ENCODE peak calls at places on chromosome 1, in eight cellular contexts. U, D, O, Y, R, P, F and C are unnamed samples.

GRCh38 chr1:96688737-96689136 is 32.8 kb upstream of the PTBP2 start:
- DNase-seq in D (no peak), Y (no peak), P (no peak), U (no peak), O (no peak), F (no peak), R (no peak), C (no peak)

GRCh38 chr1:9626201-9626608 is 25.3 kb upstream of the PIK3CD start:
- DNase-seq in Y (peak), F (no peak), P (no peak), O (no peak), D (no peak), U (no peak), R (no peak), C (peak)

GRCh38 chr1:39387452-39387851 is 104.0 kb upstream of the BMP8A start:
- DNase-seq in U (peak), Y (no peak), O (peak), P (no peak), F (no peak), R (no peak), D (peak), C (no peak)

GRCh38 chr1:47997289-47998200 is at the start of gene TRABD2B:
- DNase-seq in Y (peak), R (peak), O (peak), P (no peak), D (no peak), U (peak), F (peak), C (no peak)

GRCh38 chr1:62746086-62746808 is 37.7 kb upstream of the ATG4C start:
- DNase-seq in P (no peak), D (peak), F (no peak), Y (peak), O (peak), R (no peak), U (peak), C (no peak)

GRCh38 chr1:181250038-181250437 is 161.5 kb downstream of the IER5 start:
- DNase-seq in O (no peak), D (no peak), R (no peak), Y (no peak), P (no peak), F (no peak), U (no peak), C (no peak)

GRCh38 chr1:237042892-237043576 is 1.1 kb downstream of the RYR2 start:
- DNase-seq in P (no peak), Y (peak), R (no peak), D (no peak), F (no peak), U (no peak), O (no peak), C (no peak)

GRCh38 chr1:100462291-100463040 is 75.5 kb upstream of the GPR88 start:
- DNase-seq in P (no peak), O (no peak), D (no peak), R (no peak), U (no peak), Y (no peak), F (no peak), C (no peak)

GRCh38 chr1:225477296-225477911 is 49.6 kb upstream of the LBR start:
- DNase-seq in P (no peak), R (no peak), Y (no peak), U (no peak), O (no peak), F (peak), D (no peak), C (no peak)

GRCh38 chr1:53220962-53221286 is 490 bp upstream of the CZIB start:
- DNase-seq in F (no peak), O (no peak), U (no peak), D (no peak), Y (no peak), R (no peak), P (no peak), C (no peak)
- H3K4me3 ChIP-seq in F (peak), O (peak), U (peak), D (peak), Y (peak), R (peak), P (peak), C (peak)

GRCh38 chr1:186213225-186213607 is 161.8 kb downstream of the TPR start:
- DNase-seq in O (no peak), R (no peak), U (no peak), P (no peak), D (no peak), Y (no peak), F (no peak), C (no peak)
- TF ChIP-seq CTCF in O (no peak), R (no peak), U (no peak), P (no peak), D (no peak), Y (no peak), F (no peak), C (no peak)

DNA sequence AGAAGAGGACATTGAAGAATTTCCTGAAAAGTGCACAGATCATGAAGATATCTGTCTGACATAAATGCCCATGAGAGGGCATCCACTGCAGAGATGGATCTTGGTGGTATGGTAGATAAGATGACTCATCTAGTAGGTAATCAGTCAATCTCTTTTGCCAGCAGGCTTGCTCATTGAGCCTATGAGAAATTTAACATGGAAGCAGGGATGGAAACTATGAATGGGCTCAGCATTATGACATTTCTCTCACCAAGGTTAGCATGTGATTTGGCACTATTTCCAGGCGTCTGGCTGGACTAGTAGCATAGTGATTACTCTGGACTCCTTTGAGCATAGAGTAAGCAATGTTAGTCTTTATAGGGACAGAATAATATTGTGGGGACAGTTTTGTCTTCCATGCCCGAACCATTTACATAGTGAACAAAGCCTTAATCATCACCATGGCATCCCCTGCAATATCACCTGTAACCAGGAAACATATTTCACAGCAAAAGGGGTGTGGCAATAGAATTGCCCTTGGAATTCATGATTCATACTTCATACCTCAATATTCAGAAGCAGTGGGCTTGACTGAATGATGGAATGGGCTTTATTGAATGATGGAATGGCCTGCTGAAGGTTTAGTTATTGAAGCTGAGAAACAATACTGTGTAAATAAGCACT is 7.3 kb downstream of the OR2C3 start:
- DNase-seq in Y (no peak), R (no peak), U (peak), O (no peak), F (no peak), P (no peak), D (no peak), C (no peak)
- H3K4me3 ChIP-seq in Y (no peak), R (no peak), U (peak), O (no peak), F (no peak), P (no peak), D (no peak), C (no peak)

GRCh38 chr1:32396482-32396881 is 2.2 kb upstream of the BSDC1 start:
- DNase-seq in R (no peak), F (peak), P (no peak), U (no peak), Y (no peak), O (no peak), D (no peak), C (no peak)

GRCh38 chr1:32394141-32394889 is at the start of gene BSDC1:
- DNase-seq in F (peak), U (peak), D (peak), O (peak), P (peak), R (peak), Y (peak), C (peak)

GRCh38 chr1:32393136-32393535 is 1.1 kb downstream of the BSDC1 start:
- DNase-seq in D (no peak), U (no peak), F (no peak), R (no peak), O (no peak), Y (no peak), P (no peak), C (no peak)

GRCh38 chr1:32393832-32394140 is 455 bp downstream of the BSDC1 start:
- DNase-seq in O (no peak), D (no peak), P (no peak), R (no peak), U (peak), F (no peak), Y (no peak), C (no peak)

GRCh38 chr1:32394890-32395415 is 712 bp upstream of the BSDC1 start:
- DNase-seq in R (no peak), Y (no peak), O (no peak), P (no peak), U (no peak), D (no peak), F (no peak), C (no peak)
- TF ChIP-seq CTCF in R (no peak), Y (no peak), O (no peak), P (no peak), U (no peak), D (no peak), F (no peak), C (no peak)

DNA sequence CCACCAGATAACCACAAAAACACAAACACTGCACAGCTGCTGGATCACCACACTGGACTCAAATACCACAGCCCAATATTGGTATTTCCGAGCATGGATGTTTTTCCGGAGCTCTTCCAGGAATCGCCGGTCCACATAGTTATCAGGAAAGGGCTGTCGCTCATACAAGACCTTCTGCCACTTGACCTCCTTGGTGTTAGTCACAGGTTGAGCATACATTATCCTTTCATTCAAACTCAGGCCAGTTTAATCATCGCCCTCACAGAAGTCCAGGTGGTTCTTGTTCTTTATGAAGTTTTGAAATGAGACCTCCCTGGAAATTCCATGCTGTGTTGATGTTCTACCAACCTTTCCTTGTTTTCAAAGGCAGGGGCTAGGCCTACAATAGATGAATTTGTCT is 1.5 kb downstream of the PIGC start:
- DNase-seq in O (no peak), Y (no peak), P (no peak), D (no peak), R (no peak), U (no peak), F (no peak), C (no peak)
- H3K4me3 ChIP-seq in O (peak), Y (no peak), P (no peak), D (no peak), R (no peak), U (peak), F (peak), C (no peak)

GRCh38 chr1:184340984-184341383 is 45.8 kb upstream of the C1orf21 start:
- DNase-seq in Y (no peak), O (no peak), R (no peak), U (no peak), P (no peak), F (no peak), D (no peak), C (no peak)
- TF ChIP-seq CTCF in Y (peak), O (peak), R (no peak), U (peak), P (peak), F (no peak), D (peak), C (peak)

GRCh38 chr1:110067957-110068645 is 2.4 kb downstream of the ALX3 start:
- DNase-seq in D (no peak), P (no peak), Y (no peak), U (no peak), R (no peak), O (no peak), F (no peak), C (no peak)

GRCh38 chr1:110070282-110070967 is at the start of gene ALX3:
- DNase-seq in Y (no peak), U (no peak), R (no peak), P (no peak), O (no peak), F (no peak), D (no peak), C (no peak)

GRCh38 chr1:110070968-110071307 is 466 bp upstream of the ALX3 start:
- DNase-seq in P (no peak), D (no peak), R (no peak), F (no peak), U (no peak), O (no peak), Y (no peak), C (no peak)

GRCh38 chr1:110068646-110069301 is 1.7 kb downstream of the ALX3 start:
- DNase-seq in U (no peak), R (no peak), F (no peak), O (no peak), Y (no peak), D (no peak), P (no peak), C (no peak)

GRCh38 chr1:110069302-110070281 is 880 bp downstream of the ALX3 start:
- DNase-seq in P (no peak), U (no peak), F (no peak), D (no peak), Y (no peak), O (no peak), R (no peak), C (no peak)
- H3K4me3 ChIP-seq in P (no peak), U (no peak), F (peak), D (no peak), Y (no peak), O (no peak), R (peak), C (no peak)